ENCODE peak calls at places on chromosomes 7 and 10, in four cellular contexts. One of them, this sample, is unnamed. For H4K20me1, the result is how much of the 10 kb centered on the place peaks cover.

GRCh38 chr10:127215882-127216281 is 19.5 kb upstream of the INSYN2A start:
- DNase-seq in HCT116: no peak
- DNase-seq in GM23338: peak
- DNase-seq in HepG2: no peak
- DNase-seq in this sample: no peak

GRCh38 chr7:39670934-39671333 is 47.6 kb downstream of the RALA start:
- DNase-seq in GM23338: no peak
- DNase-seq in HCT116: no peak
- DNase-seq in HepG2: no peak
- DNase-seq in this sample: no peak

GRCh38 chr10:17380888-17381287 is 73.5 kb downstream of the ST8SIA6 start:
- DNase-seq in HepG2: no peak
- DNase-seq in HCT116: no peak
- DNase-seq in GM23338: no peak
- DNase-seq in this sample: no peak

GRCh38 chr7:107048783-107049418 is 4.4 kb downstream of the PRKAR2B start:
- DNase-seq in HepG2: no peak
- DNase-seq in GM23338: no peak
- DNase-seq in HCT116: no peak
- DNase-seq in this sample: no peak

GRCh38 chr7:2978403-2978802 is 65.3 kb downstream of the CARD11 start:
- DNase-seq in GM23338: peak
- DNase-seq in HCT116: no peak
- DNase-seq in HepG2: no peak
- DNase-seq in this sample: no peak

GRCh38 chr7:72492446-72492845 is 80.3 kb upstream of the CALN1 start:
- DNase-seq in HepG2: no peak
- DNase-seq in GM23338: no peak
- DNase-seq in HCT116: no peak
- DNase-seq in this sample: no peak

GRCh38 chr7:28903779-28904538 is 54.2 kb downstream of the TRIL start:
- DNase-seq in HepG2: no peak
- DNase-seq in HCT116: no peak
- DNase-seq in GM23338: no peak
- DNase-seq in this sample: no peak

GRCh38 chr7:149866817-149867447 is 6.8 kb upstream of the ATP6V0E2 start:
- DNase-seq in HepG2: no peak
- DNase-seq in GM23338: no peak
- DNase-seq in HCT116: no peak
- DNase-seq in this sample: no peak

GRCh38 chr10:75655791-75656451 is 224.5 kb downstream of the LRMDA start:
- DNase-seq in HCT116: no peak
- DNase-seq in GM23338: no peak
- DNase-seq in HepG2: peak
- DNase-seq in this sample: peak

GRCh38 chr7:158355456-158356065 is 232.1 kb downstream of the PTPRN2 start:
- DNase-seq in HCT116: peak
- DNase-seq in HepG2: peak
- DNase-seq in GM23338: peak
- DNase-seq in this sample: no peak

GRCh38 chr10:132423966-132424847 is 27.2 kb downstream of the PWWP2B start:
- DNase-seq in GM23338: no peak
- DNase-seq in HepG2: no peak
- DNase-seq in HCT116: no peak
- DNase-seq in this sample: no peak

GRCh38 chr7:112290065-112290464 is 83.6 kb downstream of the ZNF277 start:
- DNase-seq in HepG2: no peak
- DNase-seq in GM23338: no peak
- DNase-seq in HCT116: no peak
- DNase-seq in this sample: no peak

GRCh38 chr10:4303045-4303444 is 518.0 kb upstream of the KLF6 start:
- DNase-seq in HepG2: no peak
- DNase-seq in HCT116: no peak
- DNase-seq in GM23338: no peak
- DNase-seq in this sample: no peak

GRCh38 chr10:100186813-100187212 is 984 bp upstream of the ERLIN1 start:
- DNase-seq in HepG2: no peak
- DNase-seq in HCT116: peak
- DNase-seq in GM23338: peak
- DNase-seq in this sample: no peak

GRCh38 chr7:70406419-70407189 is 725.3 kb upstream of the GALNT17 start:
- DNase-seq in GM23338: no peak
- DNase-seq in HCT116: no peak
- DNase-seq in HepG2: no peak
- DNase-seq in this sample: no peak

GRCh38 chr7:104653870-104654401 is 325.5 kb downstream of the LHFPL3 start:
- DNase-seq in GM23338: no peak
- DNase-seq in HCT116: no peak
- DNase-seq in HepG2: no peak
- DNase-seq in this sample: no peak

GRCh38 chr7:15508258-15508657 is 53.6 kb downstream of the AGMO start:
- DNase-seq in HCT116: no peak
- DNase-seq in HepG2: no peak
- DNase-seq in GM23338: no peak
- DNase-seq in this sample: peak

GRCh38 chr7:155216475-155217272 is 81.0 kb upstream of the INSIG1 start:
- DNase-seq in GM23338: no peak
- DNase-seq in HepG2: no peak
- DNase-seq in HCT116: no peak
- DNase-seq in this sample: peak

GRCh38 chr10:5752301-5752871 is 60.8 kb downstream of the GDI2 start:
- DNase-seq in HCT116: no peak
- DNase-seq in HepG2: no peak
- DNase-seq in GM23338: no peak
- DNase-seq in this sample: no peak

GRCh38 chr7:6273380-6273837 is 985 bp upstream of the CYTH3 start:
- DNase-seq in GM23338: no peak
- DNase-seq in HepG2: peak
- DNase-seq in HCT116: no peak
- DNase-seq in this sample: no peak

GRCh38 chr7:151110941-151111645 is 24.8 kb downstream of the AGAP3 start:
- DNase-seq in HepG2: peak
- DNase-seq in GM23338: peak
- DNase-seq in HCT116: no peak
- DNase-seq in this sample: peak

GRCh38 chr7:117249696-117250095 is 73.2 kb downstream of the WNT2 start:
- DNase-seq in HepG2: no peak
- DNase-seq in HCT116: no peak
- DNase-seq in GM23338: no peak
- DNase-seq in this sample: no peak

GRCh38 chr10:79090134-79090803 is 21.5 kb downstream of the ZMIZ1 start:
- DNase-seq in GM23338: no peak
- DNase-seq in HCT116: no peak
- DNase-seq in HepG2: no peak
- DNase-seq in this sample: peak

GRCh38 chr7:85612514-85612913 is 425.7 kb upstream of the SEMA3D start:
- DNase-seq in GM23338: no peak
- DNase-seq in HepG2: no peak
- DNase-seq in HCT116: no peak
- DNase-seq in this sample: no peak

GRCh38 chr10:111370101-111370500 is 293.3 kb downstream of the ADRA2A start:
- DNase-seq in HCT116: no peak
- DNase-seq in GM23338: peak
- DNase-seq in HepG2: no peak
- DNase-seq in this sample: no peak

GRCh38 chr10:119667562-119668328 is 16.6 kb downstream of the BAG3 start:
- DNase-seq in GM23338: no peak
- DNase-seq in HCT116: peak
- DNase-seq in HepG2: peak
- DNase-seq in this sample: no peak

GRCh38 chr7:131090188-131090587 is 237.5 kb upstream of the MKLN1 start:
- DNase-seq in HCT116: no peak
- DNase-seq in GM23338: no peak
- DNase-seq in HepG2: no peak
- DNase-seq in this sample: no peak

GRCh38 chr10:43076311-43076875 is 476 bp upstream of the RET start:
- DNase-seq in HCT116: no peak
- DNase-seq in GM23338: peak
- DNase-seq in HepG2: no peak
- DNase-seq in this sample: no peak

GRCh38 chr10:21925851-21926250 is 77.7 kb downstream of the DNAJC1 start:
- DNase-seq in GM23338: no peak
- DNase-seq in HCT116: no peak
- DNase-seq in HepG2: no peak
- DNase-seq in this sample: no peak

GRCh38 chr10:124744688-124745055 is 494 bp upstream of the FAM53B start:
- DNase-seq in HepG2: peak
- DNase-seq in HCT116: peak
- DNase-seq in GM23338: peak
- DNase-seq in this sample: peak
- TF ChIP-seq POLR2AphosphoS5 in HepG2: no peak
- TF ChIP-seq POLR2AphosphoS5 in HCT116: no peak
- TF ChIP-seq POLR2AphosphoS5 in GM23338: no peak
- TF ChIP-seq POLR2AphosphoS5 in this sample: no peak

GRCh38 chr7:5203138-5203537 is 13.1 kb downstream of the WIPI2 start:
- DNase-seq in HCT116: no peak
- DNase-seq in HepG2: no peak
- DNase-seq in GM23338: no peak
- DNase-seq in this sample: no peak
- H4K20me1 ChIP-seq in HCT116: under half
- H4K20me1 ChIP-seq in HepG2: under half
- H4K20me1 ChIP-seq in GM23338: under half
- H4K20me1 ChIP-seq in this sample: under half

DNA sequence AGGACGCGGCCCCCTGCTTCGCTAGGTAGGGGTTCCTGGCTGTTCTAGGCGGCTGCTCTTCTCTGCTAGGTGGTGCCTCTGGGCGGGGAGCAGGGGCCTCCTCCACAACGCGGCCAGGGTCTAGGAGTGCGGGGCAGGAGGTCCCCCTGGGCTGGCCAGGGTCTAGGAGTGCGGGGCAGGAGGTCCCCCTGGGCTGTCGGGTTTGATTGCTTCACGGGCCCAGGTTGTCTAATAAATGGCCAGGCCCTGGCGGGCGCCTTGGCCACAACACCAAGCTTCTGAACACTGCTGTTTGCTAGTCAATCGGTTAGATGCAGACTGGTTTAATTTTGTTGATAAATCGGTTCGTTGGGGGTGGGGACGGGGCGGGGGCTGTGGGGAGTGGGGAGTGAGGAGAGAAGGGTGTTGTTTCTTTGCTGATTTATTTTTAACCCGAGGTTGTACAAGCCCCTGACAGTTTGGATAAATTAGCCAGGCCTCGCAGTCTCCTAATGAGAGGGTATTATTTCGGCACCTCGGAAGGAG is 7.7 kb downstream of the UNCX start:
- DNase-seq in HCT116: no peak
- DNase-seq in HepG2: no peak
- DNase-seq in GM23338: peak
- DNase-seq in this sample: no peak
- TF ChIP-seq EZH2 in HCT116: no peak
- TF ChIP-seq EZH2 in HepG2: no peak
- TF ChIP-seq EZH2 in GM23338: no peak
- TF ChIP-seq EZH2 in this sample: peak

DNA sequence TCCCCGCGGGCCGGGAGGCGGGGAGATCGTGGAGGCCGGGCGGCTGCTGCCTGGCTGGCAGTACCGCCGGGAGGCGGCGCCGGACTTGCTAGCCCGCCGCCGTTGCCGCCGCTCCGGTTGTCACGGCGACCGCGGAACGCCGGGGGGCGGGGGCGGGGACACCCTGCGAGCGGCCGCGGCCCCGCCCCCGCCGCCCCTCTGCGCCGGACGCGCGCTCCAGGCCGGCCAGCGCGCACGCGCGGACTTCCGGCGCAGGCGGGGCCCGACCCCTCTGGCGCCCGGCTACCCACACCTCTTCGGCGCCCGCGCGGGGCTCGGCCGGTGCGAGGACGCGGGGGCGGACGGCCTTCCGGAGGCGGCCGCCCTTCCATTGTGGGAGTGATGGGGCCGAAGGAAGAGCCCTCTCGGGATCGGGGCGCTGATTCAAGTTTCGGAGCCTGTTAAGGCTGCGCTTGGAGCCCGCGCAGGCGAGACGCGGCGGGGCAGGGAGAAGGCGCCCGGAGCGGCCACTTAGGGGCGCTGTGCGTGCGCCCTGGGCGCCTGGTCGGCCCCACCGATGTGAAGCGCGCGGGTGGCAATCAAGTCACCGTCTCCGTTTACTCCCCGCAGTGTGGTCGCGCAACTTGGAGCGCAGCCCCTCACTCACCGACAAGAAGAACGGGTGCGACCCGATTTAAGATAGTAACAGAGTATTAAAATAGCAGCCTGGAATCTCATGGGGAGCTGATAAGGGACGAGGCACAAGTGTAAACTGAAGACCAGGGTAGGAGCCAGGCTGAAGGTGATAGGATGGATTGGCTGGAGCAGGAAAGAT is 448 bp upstream of the DPY19L1 start:
- DNase-seq in HCT116: peak
- DNase-seq in HepG2: peak
- DNase-seq in GM23338: peak
- DNase-seq in this sample: peak
- TF ChIP-seq POLR2AphosphoS5 in HCT116: peak
- TF ChIP-seq POLR2AphosphoS5 in HepG2: peak
- TF ChIP-seq POLR2AphosphoS5 in GM23338: peak
- TF ChIP-seq POLR2AphosphoS5 in this sample: peak

DNA sequence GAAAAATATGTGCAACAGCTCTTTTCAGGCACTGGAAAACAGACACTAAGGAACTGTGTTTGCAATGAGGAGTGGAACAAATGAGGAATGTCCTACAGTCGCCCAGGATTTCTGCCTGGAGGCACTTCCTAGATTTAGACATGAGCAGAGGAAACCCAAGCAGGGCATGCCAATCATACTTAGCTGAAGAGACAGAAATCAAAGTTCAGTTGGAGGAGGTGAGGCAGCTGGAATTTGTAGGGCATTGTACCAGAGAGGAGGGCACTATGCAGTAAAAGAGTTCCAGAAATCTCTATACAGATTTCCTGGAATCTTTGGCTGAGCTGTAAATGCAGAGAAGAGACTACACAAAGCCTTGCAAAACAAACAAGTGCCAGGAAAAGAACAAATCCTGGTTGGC is 603.6 kb upstream of the LRRTM3 start:
- DNase-seq in HepG2: no peak
- DNase-seq in GM23338: no peak
- DNase-seq in HCT116: no peak
- DNase-seq in this sample: no peak
- H4K20me1 ChIP-seq in HepG2: under half
- H4K20me1 ChIP-seq in GM23338: under half
- H4K20me1 ChIP-seq in HCT116: under half
- H4K20me1 ChIP-seq in this sample: under half